ENCODE peak calls at places on chromosomes 7 and 10, in ten cellular contexts. One of them, this sample, is unnamed.

GRCh38 chr10:75195035-75195763 is 15.4 kb upstream of the VDAC2 start:
- DNase-seq in psoas muscle: no peak
- DNase-seq in glutamatergic neuron: no peak
- DNase-seq in HFF-Myc: peak
- DNase-seq in body of pancreas: no peak
- DNase-seq in gastrocnemius medialis: no peak
- DNase-seq in AG10803: peak
- DNase-seq in choroid plexus epithelial cell: peak
- DNase-seq in AG09319: peak
- DNase-seq in A549: no peak
- DNase-seq in this sample: no peak

GRCh38 chr10:110860576-110861241 is 11.0 kb upstream of the PDCD4 start:
- DNase-seq in psoas muscle: peak
- DNase-seq in choroid plexus epithelial cell: no peak
- DNase-seq in gastrocnemius medialis: no peak
- DNase-seq in A549: no peak
- DNase-seq in AG10803: no peak
- DNase-seq in AG09319: no peak
- DNase-seq in body of pancreas: no peak
- DNase-seq in HFF-Myc: no peak
- DNase-seq in glutamatergic neuron: peak
- DNase-seq in this sample: no peak

GRCh38 chr10:102310356-102311024 is 65.2 kb downstream of the GBF1 start:
- DNase-seq in body of pancreas: peak
- DNase-seq in AG09319: no peak
- DNase-seq in AG10803: peak
- DNase-seq in glutamatergic neuron: no peak
- DNase-seq in gastrocnemius medialis: no peak
- DNase-seq in psoas muscle: no peak
- DNase-seq in HFF-Myc: no peak
- DNase-seq in choroid plexus epithelial cell: peak
- DNase-seq in A549: no peak
- DNase-seq in this sample: no peak

GRCh38 chr10:70007116-70007820 is 45.4 kb upstream of the MACROH2A2 start:
- DNase-seq in HFF-Myc: no peak
- DNase-seq in body of pancreas: no peak
- DNase-seq in gastrocnemius medialis: no peak
- DNase-seq in choroid plexus epithelial cell: peak
- DNase-seq in psoas muscle: no peak
- DNase-seq in A549: no peak
- DNase-seq in AG09319: no peak
- DNase-seq in glutamatergic neuron: no peak
- DNase-seq in AG10803: no peak
- DNase-seq in this sample: no peak

GRCh38 chr10:131949041-131949862 is 32.5 kb downstream of the BNIP3 start:
- DNase-seq in gastrocnemius medialis: peak
- DNase-seq in AG09319: no peak
- DNase-seq in HFF-Myc: no peak
- DNase-seq in A549: no peak
- DNase-seq in glutamatergic neuron: no peak
- DNase-seq in psoas muscle: peak
- DNase-seq in AG10803: no peak
- DNase-seq in body of pancreas: peak
- DNase-seq in choroid plexus epithelial cell: no peak
- DNase-seq in this sample: no peak

GRCh38 chr7:104156842-104157277 is 51.0 kb downstream of the ORC5 start:
- DNase-seq in glutamatergic neuron: no peak
- DNase-seq in A549: peak
- DNase-seq in psoas muscle: no peak
- DNase-seq in choroid plexus epithelial cell: peak
- DNase-seq in AG09319: no peak
- DNase-seq in HFF-Myc: no peak
- DNase-seq in gastrocnemius medialis: no peak
- DNase-seq in body of pancreas: no peak
- DNase-seq in AG10803: peak
- DNase-seq in this sample: no peak

GRCh38 chr7:141674201-141674671 is 27.7 kb downstream of the DENND11 start:
- DNase-seq in gastrocnemius medialis: no peak
- DNase-seq in glutamatergic neuron: no peak
- DNase-seq in HFF-Myc: no peak
- DNase-seq in body of pancreas: no peak
- DNase-seq in AG09319: no peak
- DNase-seq in psoas muscle: no peak
- DNase-seq in choroid plexus epithelial cell: peak
- DNase-seq in AG10803: no peak
- DNase-seq in A549: no peak
- DNase-seq in this sample: peak

GRCh38 chr7:129561677-129562424 is 49.7 kb upstream of the NRF1 start:
- DNase-seq in HFF-Myc: no peak
- DNase-seq in AG09319: no peak
- DNase-seq in gastrocnemius medialis: no peak
- DNase-seq in AG10803: no peak
- DNase-seq in body of pancreas: no peak
- DNase-seq in choroid plexus epithelial cell: no peak
- DNase-seq in A549: no peak
- DNase-seq in psoas muscle: no peak
- DNase-seq in glutamatergic neuron: peak
- DNase-seq in this sample: peak

GRCh38 chr7:108581655-108582491 is 12.2 kb downstream of the DNAJB9 start:
- DNase-seq in glutamatergic neuron: no peak
- DNase-seq in gastrocnemius medialis: no peak
- DNase-seq in psoas muscle: no peak
- DNase-seq in HFF-Myc: no peak
- DNase-seq in A549: no peak
- DNase-seq in AG09319: no peak
- DNase-seq in body of pancreas: no peak
- DNase-seq in AG10803: peak
- DNase-seq in choroid plexus epithelial cell: peak
- DNase-seq in this sample: no peak

GRCh38 chr7:34281260-34281659 is 375.9 kb downstream of the BMPER start:
- DNase-seq in HFF-Myc: no peak
- DNase-seq in psoas muscle: no peak
- DNase-seq in body of pancreas: no peak
- DNase-seq in A549: no peak
- DNase-seq in gastrocnemius medialis: no peak
- DNase-seq in glutamatergic neuron: no peak
- DNase-seq in AG10803: peak
- DNase-seq in choroid plexus epithelial cell: peak
- DNase-seq in AG09319: no peak
- DNase-seq in this sample: no peak
- TF ChIP-seq CTCF in HFF-Myc: peak
- TF ChIP-seq CTCF in psoas muscle: no peak
- TF ChIP-seq CTCF in body of pancreas: no peak
- TF ChIP-seq CTCF in A549: no peak
- TF ChIP-seq CTCF in gastrocnemius medialis: no peak
- TF ChIP-seq CTCF in glutamatergic neuron: no peak
- TF ChIP-seq CTCF in AG10803: peak
- TF ChIP-seq CTCF in choroid plexus epithelial cell: peak
- TF ChIP-seq CTCF in AG09319: no peak
- TF ChIP-seq CTCF in this sample: no peak

GRCh38 chr7:101179780-101180755 is at the start of gene NAT16:
- DNase-seq in choroid plexus epithelial cell: no peak
- DNase-seq in A549: no peak
- DNase-seq in psoas muscle: no peak
- DNase-seq in AG10803: no peak
- DNase-seq in gastrocnemius medialis: no peak
- DNase-seq in HFF-Myc: no peak
- DNase-seq in AG09319: no peak
- DNase-seq in glutamatergic neuron: peak
- DNase-seq in body of pancreas: no peak
- DNase-seq in this sample: no peak
- TF ChIP-seq CTCF in choroid plexus epithelial cell: no peak
- TF ChIP-seq CTCF in A549: no peak
- TF ChIP-seq CTCF in psoas muscle: no peak
- TF ChIP-seq CTCF in AG10803: no peak
- TF ChIP-seq CTCF in gastrocnemius medialis: no peak
- TF ChIP-seq CTCF in HFF-Myc: no peak
- TF ChIP-seq CTCF in AG09319: no peak
- TF ChIP-seq CTCF in glutamatergic neuron: no peak
- TF ChIP-seq CTCF in body of pancreas: no peak
- TF ChIP-seq CTCF in this sample: no peak

GRCh38 chr10:133097961-133098360 is 10.2 kb downstream of the ADGRA1 start:
- DNase-seq in AG10803: no peak
- DNase-seq in body of pancreas: no peak
- DNase-seq in A549: no peak
- DNase-seq in glutamatergic neuron: no peak
- DNase-seq in psoas muscle: no peak
- DNase-seq in AG09319: no peak
- DNase-seq in choroid plexus epithelial cell: no peak
- DNase-seq in gastrocnemius medialis: no peak
- DNase-seq in HFF-Myc: no peak
- DNase-seq in this sample: no peak

GRCh38 chr10:133097418-133097817 is 9.7 kb downstream of the ADGRA1 start:
- DNase-seq in AG10803: no peak
- DNase-seq in A549: no peak
- DNase-seq in AG09319: no peak
- DNase-seq in choroid plexus epithelial cell: no peak
- DNase-seq in glutamatergic neuron: no peak
- DNase-seq in body of pancreas: no peak
- DNase-seq in psoas muscle: no peak
- DNase-seq in HFF-Myc: no peak
- DNase-seq in gastrocnemius medialis: no peak
- DNase-seq in this sample: no peak

GRCh38 chr10:133095586-133095985 is 7.9 kb downstream of the ADGRA1 start:
- DNase-seq in psoas muscle: no peak
- DNase-seq in choroid plexus epithelial cell: no peak
- DNase-seq in AG10803: no peak
- DNase-seq in glutamatergic neuron: no peak
- DNase-seq in HFF-Myc: no peak
- DNase-seq in A549: no peak
- DNase-seq in gastrocnemius medialis: no peak
- DNase-seq in body of pancreas: no peak
- DNase-seq in AG09319: no peak
- DNase-seq in this sample: no peak

GRCh38 chr10:133098426-133099124 is 10.9 kb downstream of the ADGRA1 start:
- DNase-seq in HFF-Myc: no peak
- DNase-seq in A549: no peak
- DNase-seq in choroid plexus epithelial cell: no peak
- DNase-seq in body of pancreas: no peak
- DNase-seq in psoas muscle: no peak
- DNase-seq in glutamatergic neuron: no peak
- DNase-seq in AG10803: no peak
- DNase-seq in gastrocnemius medialis: no peak
- DNase-seq in AG09319: no peak
- DNase-seq in this sample: no peak

DNA sequence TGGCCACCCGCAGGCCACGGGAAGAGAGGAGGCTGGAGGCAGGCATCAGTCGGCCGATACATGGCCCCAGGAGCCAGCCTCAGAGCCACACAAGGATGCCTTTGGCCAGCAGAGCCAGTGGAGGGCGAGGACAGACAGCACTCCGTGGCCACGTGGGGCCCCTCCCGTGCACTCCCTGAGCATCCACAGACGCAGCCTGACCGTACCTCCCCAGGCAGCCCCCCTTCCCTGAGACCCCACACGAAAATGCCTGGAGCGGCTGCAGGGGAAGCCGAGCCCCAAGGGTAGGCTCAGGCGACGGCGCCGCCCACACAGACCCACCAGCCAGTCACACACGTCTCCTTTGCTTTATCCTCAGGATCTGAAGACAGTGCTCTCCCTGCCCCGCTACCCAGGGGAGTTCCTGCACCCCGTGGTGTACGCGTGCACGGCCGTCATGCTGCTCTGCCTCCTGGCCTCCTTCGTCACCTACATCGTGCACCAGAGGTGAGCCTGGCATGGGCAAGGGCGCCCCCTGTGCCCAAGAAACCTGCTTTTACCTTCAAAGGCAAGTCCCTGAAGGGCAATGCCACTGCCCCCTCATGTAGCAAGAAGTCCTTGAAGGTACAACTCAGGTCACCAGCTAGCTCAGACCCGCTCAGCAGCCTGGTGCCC is 9.0 kb downstream of the ADGRA1 start:
- DNase-seq in A549: no peak
- DNase-seq in glutamatergic neuron: no peak
- DNase-seq in AG09319: no peak
- DNase-seq in psoas muscle: no peak
- DNase-seq in HFF-Myc: no peak
- DNase-seq in AG10803: no peak
- DNase-seq in choroid plexus epithelial cell: no peak
- DNase-seq in body of pancreas: no peak
- DNase-seq in gastrocnemius medialis: no peak
- DNase-seq in this sample: no peak
- TF ChIP-seq CTCF in A549: no peak
- TF ChIP-seq CTCF in glutamatergic neuron: no peak
- TF ChIP-seq CTCF in AG09319: no peak
- TF ChIP-seq CTCF in psoas muscle: no peak
- TF ChIP-seq CTCF in HFF-Myc: no peak
- TF ChIP-seq CTCF in AG10803: no peak
- TF ChIP-seq CTCF in choroid plexus epithelial cell: no peak
- TF ChIP-seq CTCF in body of pancreas: no peak
- TF ChIP-seq CTCF in gastrocnemius medialis: no peak
- TF ChIP-seq CTCF in this sample: no peak

DNA sequence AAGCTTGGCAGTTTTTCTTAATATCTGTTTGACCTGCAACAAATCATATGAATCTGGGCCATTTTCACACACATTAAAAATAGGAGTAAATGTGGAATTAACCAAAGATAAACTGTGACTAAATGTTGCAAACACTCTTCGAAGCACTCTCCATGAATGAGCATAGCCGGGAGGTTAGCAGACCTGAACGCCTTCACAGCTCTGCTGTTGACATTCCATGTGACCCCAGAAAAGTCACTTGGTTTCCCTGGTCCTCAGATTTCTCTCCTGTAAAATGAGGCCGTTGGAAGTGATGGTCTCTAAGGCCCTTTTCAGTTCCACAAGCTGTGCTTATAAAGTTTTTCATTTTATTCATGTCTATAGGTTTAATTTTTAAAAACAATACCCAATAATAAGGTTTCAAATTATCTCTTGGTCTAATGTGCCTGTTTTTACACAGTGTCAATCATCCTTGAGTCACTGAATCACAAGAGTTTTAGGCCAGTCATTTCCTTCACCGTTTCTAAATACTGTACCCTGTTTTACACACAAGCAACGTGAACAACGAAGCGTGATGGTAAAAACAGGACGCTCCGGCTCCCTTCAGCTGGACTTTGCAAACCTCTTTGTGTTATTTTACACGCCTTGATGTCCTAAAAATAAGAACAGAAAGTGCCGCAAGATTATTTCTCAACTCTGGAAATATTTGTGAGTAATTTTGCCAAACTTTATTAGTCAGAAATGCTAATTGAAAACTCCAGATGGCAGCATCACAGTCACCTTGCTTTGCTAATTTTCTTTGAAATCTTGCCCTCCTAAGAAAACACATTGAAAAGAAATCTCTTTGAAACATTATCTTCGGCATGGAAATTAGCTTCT is 38.6 kb upstream of the MET start:
- DNase-seq in HFF-Myc: no peak
- DNase-seq in glutamatergic neuron: no peak
- DNase-seq in body of pancreas: no peak
- DNase-seq in choroid plexus epithelial cell: peak
- DNase-seq in AG10803: peak
- DNase-seq in psoas muscle: peak
- DNase-seq in A549: no peak
- DNase-seq in gastrocnemius medialis: peak
- DNase-seq in AG09319: no peak
- DNase-seq in this sample: no peak
- TF ChIP-seq CTCF in HFF-Myc: no peak
- TF ChIP-seq CTCF in glutamatergic neuron: no peak
- TF ChIP-seq CTCF in body of pancreas: no peak
- TF ChIP-seq CTCF in choroid plexus epithelial cell: peak
- TF ChIP-seq CTCF in AG10803: peak
- TF ChIP-seq CTCF in psoas muscle: peak
- TF ChIP-seq CTCF in A549: peak
- TF ChIP-seq CTCF in gastrocnemius medialis: no peak
- TF ChIP-seq CTCF in AG09319: no peak
- TF ChIP-seq CTCF in this sample: no peak

GRCh38 chr10:125977206-125977605 is 80.8 kb downstream of the FANK1 start:
- DNase-seq in glutamatergic neuron: no peak
- DNase-seq in HFF-Myc: no peak
- DNase-seq in AG09319: no peak
- DNase-seq in body of pancreas: no peak
- DNase-seq in psoas muscle: no peak
- DNase-seq in A549: no peak
- DNase-seq in choroid plexus epithelial cell: no peak
- DNase-seq in AG10803: no peak
- DNase-seq in gastrocnemius medialis: no peak
- DNase-seq in this sample: no peak
- TF ChIP-seq CTCF in glutamatergic neuron: no peak
- TF ChIP-seq CTCF in HFF-Myc: peak
- TF ChIP-seq CTCF in AG09319: no peak
- TF ChIP-seq CTCF in body of pancreas: no peak
- TF ChIP-seq CTCF in psoas muscle: no peak
- TF ChIP-seq CTCF in A549: no peak
- TF ChIP-seq CTCF in choroid plexus epithelial cell: peak
- TF ChIP-seq CTCF in AG10803: peak
- TF ChIP-seq CTCF in gastrocnemius medialis: no peak
- TF ChIP-seq CTCF in this sample: no peak

This sample was measured in neural crest cell.